ENCODE peak calls at places on chromosomes 2 and 18, in seven cellular contexts. Z is HCT116, D is A549, G is spleen, H is Peyer's patch, J is adrenal gland, K is body of pancreas. F is an unnamed sample. For H3K4me1, the result is how much of the 10 kb centered on the place peaks cover.

GRCh38 chr2:20021405-20022009 is 9.0 kb upstream of the MATN3 start:
- DNase-seq in J (no peak), Z (no peak), K (no peak), H (no peak), G (no peak), D (no peak), F (no peak)

GRCh38 chr2:218429951-218430692 is 11.2 kb downstream of the VIL1 start:
- DNase-seq in D (no peak), Z (no peak), H (no peak), G (peak), J (no peak), K (no peak), F (no peak)

GRCh38 chr2:181457121-181457740 is at the start of gene ITGA4:
- DNase-seq in H (peak), D (peak), Z (no peak), G (peak), J (peak), K (peak), F (peak)

GRCh38 chr2:239318790-239319189 is 82.0 kb downstream of the HDAC4 start:
- DNase-seq in K (no peak), H (no peak), Z (no peak), D (no peak), G (no peak), J (no peak), F (peak)

GRCh38 chr2:26627350-26628105 is 13.6 kb downstream of the CIB4 start:
- DNase-seq in H (no peak), Z (no peak), K (no peak), G (peak), D (no peak), J (no peak), F (no peak)

GRCh38 chr2:192828175-192828574 is 633.4 kb upstream of the TMEFF2 start:
- DNase-seq in D (no peak), J (no peak), K (no peak), H (no peak), G (peak), Z (no peak), F (no peak)

GRCh38 chr18:60047556-60047955 is 147.8 kb downstream of the PMAIP1 start:
- DNase-seq in J (no peak), G (no peak), H (no peak), K (no peak), D (no peak), Z (no peak), F (no peak)

GRCh38 chr2:46802665-46803550 is 112.7 kb downstream of the MCFD2 start:
- DNase-seq in J (peak), D (no peak), Z (no peak), K (no peak), G (no peak), H (no peak), F (no peak)

GRCh38 chr2:234412726-234413125 is 84.2 kb downstream of the ARL4C start:
- DNase-seq in D (peak), H (no peak), Z (no peak), J (no peak), K (no peak), G (no peak), F (no peak)

GRCh38 chr2:55097083-55097461 is 46.8 kb upstream of the RTN4 start:
- DNase-seq in G (no peak), K (no peak), Z (no peak), H (no peak), D (no peak), J (no peak), F (no peak)

GRCh38 chr18:59631583-59632181 is 65.5 kb downstream of the CCBE1 start:
- DNase-seq in Z (peak), G (no peak), K (no peak), D (peak), J (no peak), H (no peak), F (no peak)

GRCh38 chr2:239979243-239980023 is 45.7 kb downstream of the NDUFA10 start:
- DNase-seq in K (no peak), G (no peak), H (no peak), Z (no peak), J (no peak), D (no peak), F (no peak)

GRCh38 chr2:45028276-45028675 is 19.0 kb upstream of the SIX2 start:
- DNase-seq in Z (no peak), D (peak), K (no peak), H (no peak), J (no peak), G (no peak), F (no peak)

GRCh38 chr2:127231130-127231865 is 11.2 kb upstream of the CYP27C1 start:
- DNase-seq in J (no peak), H (no peak), K (no peak), G (no peak), Z (no peak), D (peak), F (no peak)

DNA sequence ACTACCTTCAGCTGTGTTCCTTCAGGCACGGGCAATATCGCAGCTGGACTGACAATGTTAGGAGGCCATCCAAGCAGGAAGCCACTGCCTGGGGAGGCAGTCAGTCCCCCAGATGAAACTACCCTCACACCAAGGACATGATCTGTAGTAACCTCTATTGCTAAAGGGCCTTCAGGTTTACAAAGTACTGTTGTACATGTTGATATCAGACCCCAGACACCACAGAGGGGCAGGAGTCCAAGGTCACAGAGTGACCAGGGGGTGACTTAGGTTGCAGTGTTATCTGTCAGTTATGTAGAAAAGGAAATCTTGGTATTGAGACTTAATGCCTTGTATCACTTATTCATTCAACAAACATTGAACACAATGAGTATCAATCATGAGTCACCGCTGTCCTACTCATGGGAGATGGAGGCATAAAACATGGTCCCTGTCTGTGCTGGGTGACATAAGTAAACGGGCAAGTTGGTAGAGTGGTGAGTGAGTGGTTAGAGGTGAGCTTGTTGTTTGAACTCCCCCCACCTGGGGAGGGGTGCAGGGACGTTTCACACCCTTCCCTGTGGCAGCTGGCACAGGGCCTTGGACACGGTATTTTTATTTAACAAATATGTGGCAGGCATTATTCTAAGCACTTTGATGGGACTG is 7.1 kb downstream of the CABLES1 start:
- DNase-seq in J (no peak), D (no peak), K (no peak), Z (no peak), H (no peak), G (no peak), F (no peak)
- H3K4me1 ChIP-seq in J (under half), D (under half), K (under half), Z (under half), H (under half), G (under half), F (under half)

GRCh38 chr18:72543362-72544055 is 633 bp downstream of the CBLN2 start:
- DNase-seq in H (no peak), J (no peak), Z (no peak), G (no peak), K (no peak), D (no peak), F (no peak)

GRCh38 chr18:72541871-72542690 is 2.1 kb downstream of the CBLN2 start:
- DNase-seq in H (no peak), J (no peak), K (no peak), G (no peak), Z (no peak), D (no peak), F (no peak)

GRCh38 chr18:72542993-72543361 is 1.2 kb downstream of the CBLN2 start:
- DNase-seq in K (no peak), D (no peak), H (no peak), G (no peak), J (no peak), Z (no peak), F (no peak)

GRCh38 chr18:72539861-72540260 is 4.3 kb downstream of the CBLN2 start:
- DNase-seq in K (no peak), H (no peak), Z (no peak), J (no peak), G (no peak), D (no peak), F (no peak)

DNA sequence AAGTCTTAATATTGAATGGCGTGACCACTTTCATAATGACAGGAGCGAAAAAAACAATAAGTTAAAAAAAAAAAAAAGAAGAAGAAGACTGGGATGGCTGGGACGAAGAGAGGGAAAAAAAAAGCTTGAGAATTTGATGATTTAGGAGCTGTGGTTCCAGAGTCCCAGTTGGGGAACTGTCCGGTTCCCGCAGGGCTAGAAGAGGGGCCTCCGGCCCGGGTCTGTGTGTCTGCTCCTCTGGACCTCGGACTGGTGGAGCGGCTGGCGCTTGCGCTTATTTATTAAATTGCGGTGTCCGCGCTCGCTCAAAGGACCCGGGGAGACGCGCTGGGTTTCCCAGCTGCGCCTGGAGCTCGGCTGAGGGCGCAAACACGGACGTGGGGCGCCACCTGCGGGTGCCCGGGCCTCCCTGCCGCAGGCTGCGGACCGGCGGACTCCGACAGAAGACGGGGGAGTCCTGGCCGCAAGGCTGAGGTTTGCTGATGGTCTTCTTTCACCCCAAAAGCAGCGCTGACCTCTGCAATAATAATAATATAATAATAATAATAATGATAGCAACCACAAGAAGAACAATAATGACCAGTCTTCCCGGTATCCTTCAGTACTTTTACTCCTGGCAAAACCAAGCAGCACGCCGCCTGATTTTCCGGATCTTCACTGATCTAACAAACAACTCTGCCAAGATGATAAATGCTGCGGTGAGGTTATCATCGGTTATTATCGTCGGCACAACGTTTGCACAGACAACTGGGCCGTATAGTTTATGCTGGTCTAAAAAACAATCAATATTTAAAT is at the start of gene CBLN2:
- DNase-seq in H (no peak), D (peak), G (peak), K (peak), J (peak), Z (no peak), F (no peak)
- H3K27ac ChIP-seq in H (no peak), D (no peak), G (no peak), K (no peak), J (no peak), Z (no peak), F (no peak)

GRCh38 chr18:5543854-5544389 is at the start of gene EPB41L3:
- DNase-seq in H (no peak), K (peak), Z (no peak), G (peak), J (peak), D (no peak), F (peak)
- TF ChIP-seq POLR2A in H (peak), K (peak), Z (no peak), G (no peak), J (peak), D (no peak), F (no peak)

GRCh38 chr2:66537001-66537400 is 102.1 kb downstream of the MEIS1 start:
- DNase-seq in H (no peak), J (no peak), G (no peak), K (no peak), D (no peak), Z (no peak), F (no peak)

GRCh38 chr2:66532972-66533868 is 98.3 kb downstream of the MEIS1 start:
- DNase-seq in D (no peak), K (no peak), G (no peak), Z (no peak), J (no peak), H (no peak), F (no peak)

GRCh38 chr2:66536290-66536673 is 101.4 kb downstream of the MEIS1 start:
- DNase-seq in Z (no peak), G (no peak), D (no peak), J (no peak), K (no peak), H (no peak), F (no peak)

GRCh38 chr2:66534461-66534860 is 99.5 kb downstream of the MEIS1 start:
- DNase-seq in D (no peak), G (no peak), H (no peak), J (no peak), K (no peak), Z (no peak), F (no peak)

DNA sequence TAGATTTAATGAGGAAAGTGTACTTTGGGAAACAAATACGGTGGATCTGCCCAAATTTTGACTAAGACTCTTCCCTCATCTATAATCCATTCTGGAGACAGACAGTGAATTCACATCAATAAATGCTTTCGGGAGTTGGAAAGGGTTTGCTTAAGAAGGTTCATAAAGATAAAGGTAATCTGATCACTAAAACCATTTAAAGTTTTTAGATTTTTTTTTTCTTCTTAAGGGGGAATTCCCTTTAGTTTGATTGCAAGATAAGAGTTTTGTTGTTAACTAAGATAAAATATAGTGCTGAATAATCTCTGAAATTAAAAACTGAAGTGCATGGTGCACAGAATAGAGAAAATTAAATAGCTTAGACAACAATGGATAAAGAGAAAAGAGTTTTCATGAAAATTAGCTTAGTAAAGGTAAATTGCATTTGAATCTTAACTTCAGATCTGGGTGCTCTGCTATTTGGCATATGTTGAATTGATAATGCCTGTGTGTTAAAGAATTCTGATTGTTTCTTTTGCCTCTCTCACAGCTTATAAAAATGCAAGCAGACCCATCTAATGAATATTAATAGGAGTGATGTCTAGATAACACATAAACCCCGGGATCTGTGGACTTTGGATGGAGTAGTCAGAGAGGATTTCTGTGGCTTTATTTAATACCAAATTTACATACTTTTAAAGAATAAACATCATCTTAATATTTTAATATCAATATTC is 100.8 kb downstream of the MEIS1 start:
- DNase-seq in K (no peak), Z (no peak), D (no peak), J (no peak), H (no peak), G (no peak), F (no peak)
- H3K4me1 ChIP-seq in K (half or more), Z (under half), D (under half), J (half or more), H (under half), G (under half), F (under half)

DNA sequence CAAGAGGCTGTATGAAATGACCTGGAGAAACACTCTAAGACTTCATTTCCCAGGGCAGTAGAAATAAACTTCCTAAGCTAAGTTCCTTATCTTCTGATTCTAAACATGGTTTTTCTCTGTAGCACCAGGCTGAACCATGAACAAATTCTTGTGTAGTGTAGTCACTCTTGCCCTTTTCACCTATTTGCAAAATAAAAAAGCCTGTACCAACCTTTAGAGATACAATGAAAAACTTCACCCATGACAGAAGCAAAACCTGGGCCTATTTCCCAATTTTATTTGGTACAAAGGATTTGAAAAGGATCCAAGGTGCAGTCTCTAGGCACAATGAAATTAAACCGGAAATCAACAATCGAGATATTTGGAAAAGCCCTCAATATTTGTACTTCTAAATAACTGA is 43.6 kb downstream of the POLR1A start:
- DNase-seq in D (peak), J (no peak), G (no peak), Z (no peak), K (no peak), H (no peak), F (no peak)
- H3K27ac ChIP-seq in D (peak), J (peak), G (no peak), Z (no peak), K (peak), H (no peak), F (peak)

GRCh38 chr2:178286636-178287035 is 92.3 kb downstream of the OSBPL6 start:
- DNase-seq in G (no peak), Z (no peak), K (no peak), H (no peak), J (no peak), D (no peak), F (no peak)
- TF ChIP-seq POLR2A in G (no peak), Z (no peak), K (no peak), H (no peak), J (no peak), D (no peak), F (no peak)

F was measured in uterus.